ENCODE peak calls at places on chromosomes 1 and 21, in six cellular contexts. Y is activated CD8-positive, alpha-beta memory T cell treated with anti-CD3 and anti-CD28 coated beads, Interleukin-2, amount 50 U/mL, for 48 hours; J is activated naive CD4-positive, alpha-beta T cell; T is C1 segment of cervical spinal cord; D is tibial nerve; H is stomach. Z is an unnamed sample.

GRCh38 chr1:183227963-183228649 is 42.0 kb downstream of the LAMC2 start:
- DNase-seq in Y (peak; percentile 61), J (no peak), T (no peak), D (peak; percentile 60), H (peak; percentile 39), Z (peak; percentile 68)

GRCh38 chr21:29323189-29323588 is 24.5 kb downstream of the BACH1 start:
- DNase-seq in Y (no peak), J (no peak), T (no peak), D (no peak), H (no peak), Z (no peak)

GRCh38 chr21:31554511-31555022 is 104.9 kb upstream of the SOD1 start:
- DNase-seq in Y (peak; percentile 64), J (no peak), T (no peak), D (no peak), H (no peak), Z (peak; percentile 50)

GRCh38 chr21:45740491-45741357 is 97.2 kb downstream of the PCBP3 start:
- DNase-seq in Y (no peak), J (no peak), T (no peak), D (no peak), H (no peak), Z (no peak)

GRCh38 chr1:165696625-165697100 is 1.7 kb downstream of the ALDH9A1 start:
- DNase-seq in Y (no peak), J (no peak), T (no peak), D (peak; percentile 74), H (no peak), Z (peak; percentile 96)

GRCh38 chr1:15153842-15154479 is 414 bp downstream of the TMEM51 start:
- DNase-seq in Y (peak; percentile 74), J (no peak), T (no peak), D (no peak), H (peak; percentile 73), Z (peak; percentile 81)

GRCh38 chr1:109341944-109342925 is 35.4 kb upstream of the MYBPHL start:
- DNase-seq in Y (no peak), J (no peak), T (no peak), D (no peak), H (peak; percentile 45), Z (no peak)

GRCh38 chr1:201021333-201022177 is 2.0 kb downstream of the KIF21B start:
- DNase-seq in Y (no peak), J (no peak), T (no peak), D (no peak), H (no peak), Z (no peak)

GRCh38 chr1:66464802-66465201 is 69.2 kb upstream of the SGIP1 start:
- DNase-seq in Y (no peak), J (no peak), T (no peak), D (no peak), H (no peak), Z (peak; percentile 97)

GRCh38 chr1:210692796-210693195 is 364.1 kb downstream of the HHAT start:
- DNase-seq in Y (no peak), J (no peak), T (no peak), D (no peak), H (no peak), Z (no peak)

GRCh38 chr1:55826413-55827080 is 611.4 kb upstream of the USP24 start:
- DNase-seq in Y (no peak), J (no peak), T (no peak), D (no peak), H (no peak), Z (peak; percentile 48)

GRCh38 chr1:231879296-231879695 is 252.7 kb downstream of the DISC1 start:
- DNase-seq in Y (no peak), J (no peak), T (no peak), D (no peak), H (no peak), Z (no peak)

GRCh38 chr1:109621402-109622101 is 1.9 kb downstream of the AMPD2 start:
- DNase-seq in Y (peak; percentile 56), J (no peak), T (no peak), D (no peak), H (no peak), Z (peak; percentile 87)

GRCh38 chr21:36615274-36615964 is 83.5 kb upstream of the SIM2 start:
- DNase-seq in Y (no peak), J (no peak), T (no peak), D (no peak), H (no peak), Z (no peak)

GRCh38 chr1:203197625-203198024 is 11.1 kb upstream of the CHI3L1 start:
- DNase-seq in Y (no peak), J (no peak), T (no peak), D (no peak), H (no peak), Z (peak; percentile 89)

GRCh38 chr1:53681647-53682368 is 57.2 kb downstream of the GLIS1 start:
- DNase-seq in Y (peak; percentile 65), J (no peak), T (no peak), D (peak; percentile 14), H (peak; percentile 48), Z (peak; percentile 40)

GRCh38 chr1:185537601-185538000 is 196.6 kb upstream of the HMCN1 start:
- DNase-seq in Y (no peak), J (no peak), T (no peak), D (no peak), H (no peak), Z (no peak)

GRCh38 chr1:29634324-29635072 is 398.2 kb downstream of the PTPRU start:
- DNase-seq in Y (no peak), J (no peak), T (no peak), D (no peak), H (no peak), Z (no peak)

GRCh38 chr1:41395599-41395956 is 34.3 kb downstream of the FOXO6 start:
- DNase-seq in Y (no peak), J (no peak), T (no peak), D (no peak), H (no peak), Z (no peak)

GRCh38 chr1:8174807-8175206 is 143.1 kb upstream of the SLC45A1 start:
- DNase-seq in Y (no peak), J (no peak), T (no peak), D (no peak), H (peak; percentile 44), Z (no peak)

GRCh38 chr1:207459008-207459407 is 4.9 kb downstream of the CR2 start:
- DNase-seq in Y (no peak), J (no peak), T (no peak), D (no peak), H (no peak), Z (no peak)

GRCh38 chr21:39633043-39633442 is 20.3 kb downstream of the B3GALT5 start:
- DNase-seq in Y (no peak), J (no peak), T (no peak), D (no peak), H (no peak), Z (peak; percentile 63)

GRCh38 chr21:45498646-45499000 is 43.6 kb downstream of the SLC19A1 start:
- DNase-seq in Y (no peak), J (no peak), T (no peak), D (no peak), H (no peak), Z (no peak)

GRCh38 chr1:167446946-167447345 is 71.4 kb downstream of the CD247 start:
- DNase-seq in Y (peak; percentile 29), J (no peak), T (no peak), D (no peak), H (no peak), Z (no peak)

GRCh38 chr1:191134796-191135195 is 657.1 kb upstream of the BRINP3 start:
- DNase-seq in Y (no peak), J (no peak), T (no peak), D (no peak), H (no peak), Z (no peak)

GRCh38 chr1:221780175-221780574 is 38.3 kb upstream of the DUSP10 start:
- DNase-seq in Y (no peak), J (no peak), T (no peak), D (no peak), H (no peak), Z (no peak)

GRCh38 chr1:19529570-19530145 is 44.3 kb upstream of the CAPZB start:
- DNase-seq in Y (no peak), J (no peak), T (no peak), D (no peak), H (no peak), Z (no peak)

GRCh38 chr1:18230840-18231239 is 123.2 kb downstream of the IGSF21 start:
- DNase-seq in Y (no peak), J (no peak), T (peak; percentile 74), D (no peak), H (no peak), Z (no peak)

GRCh38 chr21:37821791-37822450 is 94.3 kb downstream of the KCNJ6 start:
- DNase-seq in Y (no peak), J (no peak), T (no peak), D (no peak), H (no peak), Z (peak; percentile 68)

GRCh38 chr1:195664628-195665027 is 943.6 kb downstream of the KCNT2 start:
- DNase-seq in Y (no peak), J (no peak), T (no peak), D (no peak), H (no peak), Z (peak; percentile 40)

Z was measured in GM23248.